ENCODE peak calls at places on chromosomes 2 and 18, in seven cellular contexts. O is cardiac muscle cell; N is mesenchymal stem cell; R is stimulated activated CD4-positive, alpha-beta T cell treated with anti-CD3 and anti-CD28 coated beads, Interleukin-4, amount 100 ng/mL, for 48 hours; F is HEK293T; Q is fibroblast of lung; I is naive thymus-derived CD8-positive, alpha-beta T cell. B is an unnamed sample.
A peak's percentile ranks its signal among the peaks of the same experiment; 100 is the strongest.

GRCh38 chr2:181396575-181397062 is 60.6 kb upstream of the ITGA4 start:
- DNase-seq in O (no peak), N (peak; percentile 55), R (no peak), F (no peak), Q (peak; percentile 71), I (no peak), B (no peak)

GRCh38 chr2:32865399-32866068 is 81.2 kb upstream of the LTBP1 start:
- DNase-seq in O (peak; percentile 83), N (peak; percentile 92), R (no peak), F (no peak), Q (peak; percentile 96), I (no peak), B (no peak)

GRCh38 chr2:167345559-167345958 is 457.3 kb downstream of the XIRP2 start:
- DNase-seq in O (no peak), N (no peak), R (no peak), F (no peak), Q (no peak), I (no peak), B (no peak)

GRCh38 chr2:25512707-25513106 is 160.7 kb downstream of the DTNB start:
- DNase-seq in O (no peak), N (no peak), R (no peak), F (no peak), Q (peak; percentile 45), I (no peak), B (no peak)

GRCh38 chr2:240351088-240351741 is 84.2 kb upstream of the GPC1 start:
- DNase-seq in O (peak; percentile 32), N (no peak), R (no peak), F (no peak), Q (no peak), I (no peak), B (no peak)

GRCh38 chr2:191113761-191114160 is 37.0 kb downstream of the STAT4 start:
- DNase-seq in O (no peak), N (no peak), R (no peak), F (no peak), Q (no peak), I (no peak), B (no peak)

GRCh38 chr2:30731248-30731647 is 76.0 kb downstream of the CAPN13 start:
- DNase-seq in O (no peak), N (no peak), R (no peak), F (no peak), Q (no peak), I (no peak), B (no peak)

GRCh38 chr2:75100011-75100680 is 99.2 kb downstream of the TACR1 start:
- DNase-seq in O (peak; percentile 62), N (peak; percentile 75), R (no peak), F (no peak), Q (peak; percentile 96), I (no peak), B (no peak)

GRCh38 chr2:197356136-197356535 is 45.6 kb upstream of the ANKRD44 start:
- DNase-seq in O (no peak), N (peak; percentile 20), R (no peak), F (peak; percentile 49), Q (no peak), I (no peak), B (no peak)

GRCh38 chr18:6837904-6838303 is 108.4 kb downstream of the ARHGAP28 start:
- DNase-seq in O (peak; percentile 1), N (peak; percentile 12), R (no peak), F (no peak), Q (no peak), I (no peak), B (no peak)

GRCh38 chr2:200795044-200795443 is 16.7 kb upstream of the BZW1 start:
- DNase-seq in O (peak; percentile 65), N (no peak), R (no peak), F (no peak), Q (no peak), I (no peak), B (peak; percentile 48)

GRCh38 chr2:38665854-38666577 is at the start of gene GALM:
- DNase-seq in O (peak; percentile 98), N (peak; percentile 95), R (peak; percentile 61), F (peak; percentile 90), Q (peak; percentile 94), I (peak; percentile 27), B (peak; percentile 80)

GRCh38 chr2:207852791-207853190 is 83.1 kb upstream of the FZD5 start:
- DNase-seq in O (no peak), N (no peak), R (no peak), F (no peak), Q (no peak), I (no peak), B (no peak)

GRCh38 chr18:48800877-48801727 is 149.7 kb downstream of the SMAD7 start:
- DNase-seq in O (no peak), N (peak; percentile 37), R (no peak), F (no peak), Q (no peak), I (no peak), B (no peak)

GRCh38 chr2:185921048-185921756 is 182.6 kb downstream of the FSIP2 start:
- DNase-seq in O (no peak), N (no peak), R (no peak), F (no peak), Q (peak; percentile 17), I (no peak), B (no peak)

GRCh38 chr2:138658187-138658894 is 121.8 kb downstream of the NXPH2 start:
- DNase-seq in O (peak; percentile 2), N (no peak), R (no peak), F (no peak), Q (no peak), I (no peak), B (no peak)

GRCh38 chr2:44939074-44940052 is 2.1 kb upstream of the SIX3 start:
- DNase-seq in O (no peak), N (no peak), R (no peak), F (no peak), Q (no peak), I (no peak), B (no peak)

GRCh38 chr2:104863585-104864279 is 9.8 kb downstream of the POU3F3 start:
- DNase-seq in O (no peak), N (no peak), R (no peak), F (no peak), Q (peak; percentile 45), I (no peak), B (no peak)

GRCh38 chr2:241673797-241674725 is 12.6 kb downstream of the DTYMK start:
- DNase-seq in O (no peak), N (no peak), R (no peak), F (peak; percentile 29), Q (peak; percentile 33), I (no peak), B (peak; percentile 22)

GRCh38 chr2:109494842-109495241 is 118.9 kb downstream of the SEPTIN10 start:
- DNase-seq in O (no peak), N (no peak), R (no peak), F (no peak), Q (no peak), I (no peak), B (no peak)

GRCh38 chr2:215396595-215397313 is 39.1 kb downstream of the FN1 start:
- DNase-seq in O (peak; percentile 84), N (peak; percentile 70), R (no peak), F (no peak), Q (peak; percentile 66), I (no peak), B (no peak)

GRCh38 chr18:44894011-44894410 is 213.3 kb downstream of the SETBP1 start:
- DNase-seq in O (no peak), N (no peak), R (no peak), F (no peak), Q (peak; percentile 39), I (no peak), B (no peak)

GRCh38 chr18:44693030-44693784 is 12.5 kb downstream of the SETBP1 start:
- DNase-seq in O (no peak), N (no peak), R (no peak), F (no peak), Q (peak; percentile 74), I (no peak), B (no peak)

GRCh38 chr2:230793573-230794359 is 71.0 kb upstream of the ITM2C start:
- DNase-seq in O (peak; percentile 98), N (peak; percentile 100), R (peak; percentile 68), F (no peak), Q (peak; percentile 100), I (peak; percentile 56), B (no peak)

GRCh38 chr2:169397697-169398096 is 35.4 kb upstream of the LRP2 start:
- DNase-seq in O (peak; percentile 21), N (peak; percentile 1), R (no peak), F (peak; percentile 50), Q (no peak), I (no peak), B (peak; percentile 32)

GRCh38 chr2:217866457-217866856 is 136.3 kb downstream of the TNS1 start:
- DNase-seq in O (no peak), N (peak; percentile 12), R (no peak), F (no peak), Q (no peak), I (no peak), B (no peak)